ENCODE peak calls at places on chromosomes 4 and X, in nine cellular contexts. R is breast epithelium; E is cardiac muscle cell; S is SK-N-SH; P is aorta; J is stomach; W is adipocyte; L is heart left ventricle; M is CD8-positive, alpha-beta T cell. Q is an unnamed sample.

GRCh38 chr4:82363896-82364487 is 9.8 kb downstream of the HNRNPD start:
- DNase-seq in R (no peak), E (no peak), S (no peak), P (no peak), J (no peak), W (no peak), L (no peak), M (no peak), Q (no peak)

GRCh38 chr4:36046026-36046425 is 198.3 kb downstream of the ARAP2 start:
- DNase-seq in R (no peak), E (no peak), S (no peak), P (no peak), J (no peak), W (no peak), L (no peak), M (no peak), Q (no peak)

GRCh38 chr4:41285202-41285876 is 28.6 kb downstream of the UCHL1 start:
- DNase-seq in R (no peak), E (no peak), S (peak; percentile 32), P (no peak), J (no peak), W (peak; percentile 27), L (no peak), M (no peak), Q (no peak)

GRCh38 chr4:102483120-102483519 is 18.0 kb upstream of the NFKB1 start:
- DNase-seq in R (no peak), E (no peak), S (no peak), P (no peak), J (no peak), W (no peak), L (no peak), M (no peak), Q (no peak)

GRCh38 chr4:110902500-110902899 is 279.6 kb upstream of the PITX2 start:
- DNase-seq in R (no peak), E (no peak), S (no peak), P (no peak), J (no peak), W (peak; percentile 7), L (no peak), M (no peak), Q (no peak)

GRCh38 chr4:122412547-122412946 is 33.7 kb downstream of the ADAD1 start:
- DNase-seq in R (no peak), E (no peak), S (no peak), P (no peak), J (no peak), W (no peak), L (no peak), M (no peak), Q (no peak)

GRCh38 chr4:144634978-144635747 is 10.8 kb upstream of the HHIP start:
- DNase-seq in R (no peak), E (no peak), S (no peak), P (no peak), J (no peak), W (no peak), L (no peak), M (no peak), Q (no peak)

GRCh38 chr4:113960684-113961321 is 18.6 kb downstream of the ARSJ start:
- DNase-seq in R (no peak), E (no peak), S (no peak), P (no peak), J (no peak), W (no peak), L (no peak), M (no peak), Q (no peak)

GRCh38 chr4:38160487-38161207 is 200.4 kb downstream of the PTTG2 start:
- DNase-seq in R (no peak), E (no peak), S (no peak), P (no peak), J (no peak), W (peak; percentile 94), L (no peak), M (peak; percentile 36), Q (peak; percentile 56)

GRCh38 chr4:144985014-144985413 is 113.0 kb downstream of the ANAPC10 start:
- DNase-seq in R (no peak), E (no peak), S (no peak), P (no peak), J (no peak), W (no peak), L (no peak), M (no peak), Q (no peak)

GRCh38 chrX:137878401-137878800 is 312.5 kb downstream of the ZIC3 start:
- DNase-seq in R (no peak), E (no peak), S (no peak), P (no peak), J (no peak), W (no peak), L (no peak), M (no peak), Q (no peak)

GRCh38 chr4:8085491-8086479 is 72.8 kb downstream of the ABLIM2 start:
- DNase-seq in R (no peak), E (peak; percentile 30), S (no peak), P (no peak), J (no peak), W (no peak), L (no peak), M (no peak), Q (peak; percentile 68)

GRCh38 chrX:44935640-44936039 is 62.7 kb downstream of the KDM6A start:
- DNase-seq in R (no peak), E (no peak), S (no peak), P (no peak), J (no peak), W (no peak), L (no peak), M (no peak), Q (no peak)

GRCh38 chr4:153728660-153729059 is 31.2 kb downstream of the RNF175 start:
- DNase-seq in R (no peak), E (no peak), S (no peak), P (no peak), J (no peak), W (no peak), L (no peak), M (no peak), Q (no peak)

GRCh38 chrX:45186643-45187026 is 14.0 kb downstream of the DIPK2B start:
- DNase-seq in R (no peak), E (no peak), S (peak; percentile 22), P (no peak), J (no peak), W (no peak), L (no peak), M (no peak), Q (no peak)

GRCh38 chrX:73289039-73289438 is 74.4 kb upstream of the NAP1L2 start:
- DNase-seq in R (no peak), E (no peak), S (peak; percentile 0), P (no peak), J (no peak), W (no peak), L (no peak), M (no peak), Q (peak; percentile 37)

GRCh38 chr4:161237495-161237894 is 926.3 kb downstream of the FSTL5 start:
- DNase-seq in R (no peak), E (no peak), S (no peak), P (no peak), J (no peak), W (no peak), L (no peak), M (no peak), Q (no peak)

GRCh38 chr4:166290426-166290825 is 417.4 kb downstream of the TLL1 start:
- DNase-seq in R (no peak), E (no peak), S (no peak), P (no peak), J (no peak), W (no peak), L (no peak), M (no peak), Q (no peak)

GRCh38 chrX:53088136-53088974 is 5.6 kb upstream of the KANTR start:
- DNase-seq in R (peak; percentile 85), E (peak; percentile 84), S (peak; percentile 86), P (peak; percentile 87), J (peak; percentile 84), W (peak; percentile 73), L (peak; percentile 86), M (peak; percentile 93), Q (peak; percentile 91)
- H3K4me3 ChIP-seq in R (peak overlapping the region; percentile 33), E (peak overlapping the region; percentile 54), S (peak overlapping the region; percentile 57), P (no peak overlapping the region), J (peak overlapping the region; percentile 26), W (peak overlapping the region; percentile 75), L (peak overlapping the region; percentile 50), M (peak overlapping the region; percentile 44), Q (peak overlapping the region; percentile 50)

GRCh38 chr4:4388836-4389575 is 2.1 kb downstream of the NSG1 start:
- DNase-seq in R (no peak), E (no peak), S (no peak), P (no peak), J (no peak), W (no peak), L (no peak), M (no peak), Q (no peak)

GRCh38 chr4:4387531-4388311 is 819 bp downstream of the NSG1 start:
- DNase-seq in R (no peak), E (no peak), S (peak; percentile 76), P (no peak), J (no peak), W (peak; percentile 18), L (no peak), M (peak; percentile 74), Q (peak; percentile 81)

GRCh38 chr4:4390046-4390445 is 3.1 kb downstream of the NSG1 start:
- DNase-seq in R (no peak), E (no peak), S (no peak), P (no peak), J (no peak), W (no peak), L (no peak), M (no peak), Q (no peak)

GRCh38 chr4:4386736-4387392 is at the start of gene NSG1:
- DNase-seq in R (no peak), E (peak; percentile 72), S (no peak), P (no peak), J (no peak), W (peak; percentile 52), L (peak; percentile 43), M (peak; percentile 59), Q (peak; percentile 88)

GRCh38 chr4:4388418-4388817 is 1.5 kb downstream of the NSG1 start:
- DNase-seq in R (no peak), E (no peak), S (no peak), P (no peak), J (no peak), W (no peak), L (no peak), M (no peak), Q (no peak)
- H3K27me3 ChIP-seq in R (peaks cover 56% of the 10 kb centered on the region), E (peaks cover 81% of the 10 kb centered on the region), S (no peaks in the 10 kb centered on the region), P (no peaks in the 10 kb centered on the region), J (peaks cover 46% of the 10 kb centered on the region), W (peaks cover 52% of the 10 kb centered on the region), L (peaks cover 36% of the 10 kb centered on the region), M (no peaks in the 10 kb centered on the region), Q (peaks cover 44% of the 10 kb centered on the region)

DNA sequence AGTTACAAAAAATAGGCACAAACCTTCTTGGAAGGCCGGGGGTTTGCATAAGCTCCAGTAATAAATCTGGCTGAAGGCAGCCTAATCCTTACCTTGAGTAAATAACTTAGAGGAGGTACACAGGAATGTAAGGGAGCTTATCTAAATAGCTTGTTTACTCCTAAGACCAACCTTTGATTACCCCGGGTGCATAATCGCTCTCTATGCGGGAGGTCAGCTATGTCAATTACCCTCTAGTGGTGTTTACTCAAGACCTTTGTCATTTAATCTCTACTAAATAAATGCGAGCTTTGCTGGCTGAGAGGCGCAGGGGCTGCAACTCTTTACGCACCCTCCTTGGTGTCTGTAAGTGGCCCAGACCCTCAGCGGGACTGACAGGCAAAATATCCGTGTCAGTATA is 50.2 kb upstream of the MAP9 start:
- DNase-seq in R (no peak), E (no peak), S (no peak), P (no peak), J (no peak), W (no peak), L (no peak), M (no peak), Q (peak; percentile 50)
- H3K4me3 ChIP-seq in R (no peak overlapping the region), E (no peak overlapping the region), S (no peak overlapping the region), P (no peak overlapping the region), J (no peak overlapping the region), W (no peak overlapping the region), L (no peak overlapping the region), M (no peak overlapping the region), Q (no peak overlapping the region)

GRCh38 chrX:12426420-12426819 is 288.1 kb downstream of the FRMPD4 start:
- DNase-seq in R (no peak), E (no peak), S (no peak), P (no peak), J (no peak), W (no peak), L (no peak), M (no peak), Q (no peak)
- H3K27me3 ChIP-seq in R (peaks cover 13% of the 10 kb centered on the region), E (no peaks in the 10 kb centered on the region), S (no peaks in the 10 kb centered on the region), P (no peaks in the 10 kb centered on the region), J (no peaks in the 10 kb centered on the region), W (no peaks in the 10 kb centered on the region), L (no peaks in the 10 kb centered on the region), M (no peaks in the 10 kb centered on the region), Q (no peaks in the 10 kb centered on the region)

Q was measured in H7.